ENCODE peak calls at places on chromosomes 13 and 19, in nine cellular contexts. A, E, L, X, W, H, B, G and O are unnamed samples.

GRCh38 chr19:4366666-4367335 is 23.4 kb downstream of the MPND start:
- DNase-seq in A (no peak), E (no peak), L (no peak), X (no peak), W (no peak), H (no peak), B (no peak), G (no peak), O (no peak)

GRCh38 chr13:46551410-46552301 is 1.3 kb upstream of the LRCH1 start:
- DNase-seq in A (peak), E (peak), L (peak), X (peak), W (peak), H (peak), B (peak), G (peak), O (peak)

GRCh38 chr13:114151031-114151430 is 18.6 kb upstream of the RASA3 start:
- DNase-seq in A (no peak), E (no peak), L (no peak), X (no peak), W (no peak), H (no peak), B (no peak), G (no peak), O (no peak)

GRCh38 chr19:47257411-47258169 is 1.3 kb downstream of the CCDC9 start:
- DNase-seq in A (no peak), E (no peak), L (no peak), X (no peak), W (no peak), H (no peak), B (no peak), G (peak), O (no peak)

GRCh38 chr13:95301947-95302386 is 716 bp upstream of the ABCC4 start:
- DNase-seq in A (no peak), E (no peak), L (no peak), X (no peak), W (peak), H (peak), B (no peak), G (no peak), O (no peak)

GRCh38 chr13:44760434-44760833 is 184.3 kb upstream of the TSC22D1 start:
- DNase-seq in A (no peak), E (peak), L (no peak), X (no peak), W (no peak), H (no peak), B (no peak), G (no peak), O (no peak)

GRCh38 chr19:2977001-2977685 is at the start of gene TLE6:
- DNase-seq in A (peak), E (peak), L (peak), X (peak), W (peak), H (peak), B (peak), G (peak), O (peak)

GRCh38 chr19:5129691-5130090 is 160.8 kb downstream of the KDM4B start:
- DNase-seq in A (no peak), E (no peak), L (no peak), X (no peak), W (no peak), H (no peak), B (no peak), G (no peak), O (no peak)

GRCh38 chr13:19818223-19818842 is 35.6 kb upstream of the PSPC1 start:
- DNase-seq in A (peak), E (peak), L (peak), X (no peak), W (peak), H (peak), B (no peak), G (peak), O (no peak)

GRCh38 chr13:98570929-98571372 is 6.0 kb downstream of the STK24 start:
- DNase-seq in A (peak), E (no peak), L (peak), X (peak), W (no peak), H (no peak), B (no peak), G (no peak), O (no peak)

GRCh38 chr19:7709932-7710460 is 8.1 kb upstream of the FCER2 start:
- DNase-seq in A (no peak), E (no peak), L (no peak), X (no peak), W (no peak), H (no peak), B (no peak), G (no peak), O (no peak)

GRCh38 chr19:7744199-7744786 is 3.0 kb downstream of the CD209 start:
- DNase-seq in A (no peak), E (no peak), L (no peak), X (no peak), W (no peak), H (no peak), B (no peak), G (no peak), O (no peak)

GRCh38 chr13:75927183-75927582 is 291.1 kb downstream of the LMO7 start:
- DNase-seq in A (no peak), E (no peak), L (no peak), X (no peak), W (no peak), H (no peak), B (no peak), G (no peak), O (no peak)

GRCh38 chr19:42333975-42334696 is 8.7 kb downstream of the MEGF8 start:
- DNase-seq in A (no peak), E (no peak), L (no peak), X (no peak), W (no peak), H (no peak), B (no peak), G (no peak), O (no peak)

GRCh38 chr19:3132971-3133792 is 2.7 kb upstream of the GNA15 start:
- DNase-seq in A (no peak), E (no peak), L (peak), X (peak), W (no peak), H (no peak), B (peak), G (peak), O (no peak)

GRCh38 chr19:4052993-4053422 is 13.7 kb downstream of the ZBTB7A start:
- DNase-seq in A (no peak), E (no peak), L (no peak), X (no peak), W (no peak), H (no peak), B (no peak), G (no peak), O (no peak)